ENCODE peak calls at places on chromosomes 7 and 10, in four cellular contexts. W is adrenal gland, E is A549, I is SK-N-SH. B is an unnamed sample.

GRCh38 chr7:762891-763290 is 35.8 kb upstream of the PRKAR1B start:
- DNase-seq in W (no peak), E (no peak), I (no peak), B (no peak)

GRCh38 chr10:15251791-15252380 is 83.4 kb upstream of the NMT2 start:
- DNase-seq in W (no peak), E (no peak), I (no peak), B (no peak)

GRCh38 chr7:117086788-117087187 is 133.5 kb downstream of the ST7 start:
- DNase-seq in W (no peak), E (no peak), I (no peak), B (no peak)

GRCh38 chr7:73891178-73891885 is 30.4 kb downstream of the TMEM270 start:
- DNase-seq in W (no peak), E (peak; percentile 39), I (peak; percentile 44), B (no peak)

GRCh38 chr7:116353614-116354013 is 143.3 kb downstream of the TES start:
- DNase-seq in W (no peak), E (no peak), I (no peak), B (no peak)

GRCh38 chr7:126574838-126575250 is 677.9 kb downstream of the GRM8 start:
- DNase-seq in W (no peak), E (peak; percentile 2), I (no peak), B (peak; percentile 35)

GRCh38 chr7:111877931-111878330 is 315.6 kb upstream of the IMMP2L start:
- DNase-seq in W (no peak), E (no peak), I (no peak), B (no peak)

GRCh38 chr7:111836592-111836991 is 274.3 kb upstream of the IMMP2L start:
- DNase-seq in W (no peak), E (no peak), I (no peak), B (no peak)

GRCh38 chr10:130557181-130557580 is 421.0 kb downstream of the GLRX3 start:
- DNase-seq in W (no peak), E (no peak), I (no peak), B (no peak)

GRCh38 chr10:84211566-84211965 is 13.8 kb downstream of the LRIT2 start:
- DNase-seq in W (no peak), E (no peak), I (no peak), B (no peak)

GRCh38 chr7:133854739-133855138 is 272.4 kb upstream of the LRGUK start:
- DNase-seq in W (no peak), E (peak; percentile 54), I (peak; percentile 68), B (peak; percentile 38)

GRCh38 chr10:110919971-110920881 is 822 bp downstream of the SHOC2 start:
- DNase-seq in W (peak; percentile 47), E (peak; percentile 54), I (peak; percentile 25), B (peak; percentile 61)

GRCh38 chr10:101834341-101834740 is 9.3 kb downstream of the KCNIP2 start:
- DNase-seq in W (no peak), E (no peak), I (no peak), B (no peak)

GRCh38 chr7:45176886-45177731 is 19.5 kb downstream of the RAMP3 start:
- DNase-seq in W (no peak), E (no peak), I (no peak), B (no peak)

GRCh38 chr10:118457824-118458428 is 115.8 kb upstream of the FAM204A start:
- DNase-seq in W (no peak), E (no peak), I (no peak), B (no peak)

GRCh38 chr7:1710936-1711335 is 40.9 kb downstream of the ELFN1 start:
- DNase-seq in W (no peak), E (no peak), I (peak; percentile 32), B (no peak)

GRCh38 chr10:8095962-8096361 is 41.5 kb downstream of the GATA3 start:
- DNase-seq in W (no peak), E (no peak), I (peak; percentile 76), B (no peak)

GRCh38 chr7:138197306-138197640 is 121.0 kb downstream of the AKR1D1 start:
- DNase-seq in W (no peak), E (no peak), I (no peak), B (no peak)

GRCh38 chr10:27724287-27724686 is 21.3 kb downstream of the MKX start:
- DNase-seq in W (no peak), E (no peak), I (no peak), B (no peak)

GRCh38 chr10:12782537-12782936 is 219.0 kb downstream of the CCDC3 start:
- DNase-seq in W (peak; percentile 26), E (peak; percentile 61), I (peak; percentile 64), B (no peak)

GRCh38 chr10:89921422-89921821 is 220.0 kb downstream of the KIF20B start:
- DNase-seq in W (no peak), E (peak; percentile 42), I (no peak), B (no peak)

GRCh38 chr7:155988421-155988820 is 176.2 kb upstream of the SHH start:
- DNase-seq in W (peak; percentile 9), E (no peak), I (peak; percentile 7), B (no peak)

GRCh38 chr10:104123397-104123796 is 1.4 kb downstream of the SFR1 start:
- DNase-seq in W (no peak), E (peak; percentile 39), I (peak; percentile 4), B (peak; percentile 21)

GRCh38 chr10:97380513-97380912 is 20.6 kb downstream of the RRP12 start:
- DNase-seq in W (no peak), E (no peak), I (no peak), B (no peak)

GRCh38 chr10:132447446-132448247 is 50.6 kb downstream of the PWWP2B start:
- DNase-seq in W (peak; percentile 71), E (peak; percentile 50), I (no peak), B (no peak)

GRCh38 chr10:117439243-117439912 is 64.1 kb upstream of the PDZD8 start:
- DNase-seq in W (no peak), E (peak; percentile 44), I (no peak), B (no peak)

GRCh38 chr10:132986978-132987377 is 44.6 kb upstream of the CFAP46 start:
- DNase-seq in W (no peak), E (no peak), I (no peak), B (no peak)

GRCh38 chr7:159156436-159157245 is 12.0 kb upstream of the VIPR2 start:
- DNase-seq in W (no peak), E (no peak), I (no peak), B (no peak)

GRCh38 chr10:49134327-49134726 is 506 bp upstream of the FAM170B start:
- DNase-seq in W (no peak), E (no peak), I (no peak), B (no peak)

GRCh38 chr7:131674131-131674530 is 117.7 kb upstream of the PODXL start:
- DNase-seq in W (no peak), E (no peak), I (no peak), B (no peak)

GRCh38 chr10:6563075-6563474 is 17.0 kb downstream of the PRKCQ start:
- DNase-seq in W (no peak), E (no peak), I (no peak), B (no peak)

GRCh38 chr7:143085109-143085508 is 33.0 kb downstream of the OR6V1 start:
- DNase-seq in W (no peak), E (no peak), I (no peak), B (no peak)

GRCh38 chr7:108605582-108606173 is 36.0 kb downstream of the DNAJB9 start:
- DNase-seq in W (no peak), E (no peak), I (no peak), B (no peak)

GRCh38 chr10:101323495-101323894 is 30.5 kb upstream of the BTRC start:
- DNase-seq in W (no peak), E (no peak), I (no peak), B (no peak)

GRCh38 chr10:110644598-110645462 is 694 bp downstream of the RBM20 start:
- DNase-seq in W (no peak), E (no peak), I (peak; percentile 43), B (no peak)

GRCh38 chr10:73759512-73760115 is 15.4 kb downstream of the SEC24C start:
- DNase-seq in W (no peak), E (no peak), I (no peak), B (peak; percentile 93)

GRCh38 chr10:61847087-61847486 is 54.4 kb upstream of the ARID5B start:
- DNase-seq in W (no peak), E (no peak), I (no peak), B (peak; percentile 47)

GRCh38 chr7:5711419-5711818 is 70.0 kb downstream of the RNF216 start:
- DNase-seq in W (no peak), E (no peak), I (no peak), B (no peak)

GRCh38 chr7:15042285-15042684 is 139.7 kb upstream of the DGKB start:
- DNase-seq in W (no peak), E (no peak), I (no peak), B (no peak)

DNA sequence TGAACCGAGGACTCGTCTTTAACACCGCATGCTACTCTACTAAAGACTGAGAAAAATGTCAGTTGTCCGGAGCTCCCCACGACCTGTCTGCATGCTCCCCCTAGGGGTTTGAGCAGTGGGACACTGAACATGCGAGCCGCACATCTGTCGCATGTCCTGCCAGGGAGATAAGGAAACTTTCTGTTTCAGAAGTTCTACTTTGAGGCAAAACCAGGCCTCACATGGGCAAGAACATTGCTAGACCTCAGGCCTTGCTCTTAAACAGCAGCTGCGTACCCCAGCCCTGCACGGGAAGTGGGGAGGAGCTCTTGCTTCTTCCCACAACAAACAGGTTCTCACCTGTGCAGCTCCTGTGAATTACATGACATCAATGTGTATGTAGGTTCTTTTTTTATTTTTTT is 30.3 kb upstream of the HERPUD2 start:
- DNase-seq in W (no peak), E (no peak), I (no peak), B (peak; percentile 98)
- H3K27ac ChIP-seq in W (no peak overlapping the region), E (no peak overlapping the region), I (no peak overlapping the region), B (peak overlapping the region; percentile 72)

DNA sequence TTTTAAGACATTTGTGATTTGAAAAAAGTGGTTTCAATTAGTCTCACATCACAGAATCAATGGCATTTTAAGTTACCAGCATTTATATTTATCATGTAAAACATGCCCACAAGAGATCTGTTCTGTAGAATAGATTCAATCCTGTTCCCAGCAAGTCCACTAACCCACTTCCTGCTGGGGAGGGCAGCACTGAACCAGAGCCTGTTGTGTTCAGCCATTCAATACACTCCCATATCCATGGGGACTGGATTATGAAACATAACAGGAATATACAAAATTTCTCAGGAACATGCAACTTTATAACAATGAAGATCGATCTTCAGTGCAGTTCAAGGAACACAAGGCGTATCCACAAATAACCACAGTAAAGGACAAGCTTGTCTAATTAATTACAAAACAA is 24.4 kb upstream of the ANK3 start:
- DNase-seq in W (no peak), E (no peak), I (no peak), B (no peak)
- TF ChIP-seq CTCF in W (no peak), E (no peak), I (peak; percentile 26), B (no peak)

GRCh38 chr7:135979674-135980660 is 2.8 kb upstream of the MTPN start:
- DNase-seq in W (no peak), E (no peak), I (no peak), B (no peak)
- H3K27ac ChIP-seq in W (peak overlapping the region; percentile 80), E (no peak overlapping the region), I (peak overlapping the region; percentile 44), B (no peak overlapping the region)

GRCh38 chr7:157612009-157612663 is 275.3 kb downstream of the DNAJB6 start:
- DNase-seq in W (no peak), E (no peak), I (no peak), B (no peak)

GRCh38 chr7:157613575-157614322 is 276.9 kb downstream of the DNAJB6 start:
- DNase-seq in W (no peak), E (no peak), I (no peak), B (no peak)

GRCh38 chr7:157614457-157615020 is 277.7 kb downstream of the DNAJB6 start:
- DNase-seq in W (no peak), E (no peak), I (no peak), B (no peak)

GRCh38 chr7:157611341-157611740 is 274.5 kb downstream of the DNAJB6 start:
- DNase-seq in W (no peak), E (no peak), I (no peak), B (no peak)

GRCh38 chr7:157612664-157613561 is 276.1 kb downstream of the DNAJB6 start:
- DNase-seq in W (no peak), E (no peak), I (no peak), B (no peak)
- TF ChIP-seq CTCF in W (no peak), E (no peak), I (no peak), B (no peak)